ENCODE peak calls at places on chromosomes 7 and 10, in ten cellular contexts. One of them, this sample, is unnamed.

GRCh38 chr10:71848325-71849277 is 2.5 kb downstream of the PSAP start:
- DNase-seq in substantia nigra: no peak
- DNase-seq in pancreas: no peak
- DNase-seq in MCF 10A: no peak
- DNase-seq in hepatic stellate cell: no peak
- DNase-seq in amniotic stem cell: no peak
- DNase-seq in T-helper 2 cell treated with Interferon-gamma antibody and Interleukin-4, amounts not matched to agents 5 μg/mL and 100 μg/mL, for 36 hours: no peak
- DNase-seq in stimulated activated naive CD8-positive, alpha-beta T cell treated with anti-CD3 and anti-CD28 coated beads, Interleukin-15, amount 100 ng/mL, for 72 hours: no peak
- DNase-seq in bronchial epithelial cell: peak
- DNase-seq in ACHN: peak
- DNase-seq in this sample: no peak

GRCh38 chr7:101717986-101718746 is 89.1 kb upstream of the MYL10 start:
- DNase-seq in substantia nigra: no peak
- DNase-seq in pancreas: peak
- DNase-seq in MCF 10A: no peak
- DNase-seq in hepatic stellate cell: no peak
- DNase-seq in amniotic stem cell: peak
- DNase-seq in T-helper 2 cell treated with Interferon-gamma antibody and Interleukin-4, amounts not matched to agents 5 μg/mL and 100 μg/mL, for 36 hours: no peak
- DNase-seq in stimulated activated naive CD8-positive, alpha-beta T cell treated with anti-CD3 and anti-CD28 coated beads, Interleukin-15, amount 100 ng/mL, for 72 hours: no peak
- DNase-seq in bronchial epithelial cell: no peak
- DNase-seq in ACHN: no peak
- DNase-seq in this sample: peak

GRCh38 chr10:33616921-33617320 is 282.5 kb upstream of the NRP1 start:
- DNase-seq in substantia nigra: no peak
- DNase-seq in pancreas: no peak
- DNase-seq in MCF 10A: no peak
- DNase-seq in hepatic stellate cell: no peak
- DNase-seq in amniotic stem cell: no peak
- DNase-seq in T-helper 2 cell treated with Interferon-gamma antibody and Interleukin-4, amounts not matched to agents 5 μg/mL and 100 μg/mL, for 36 hours: no peak
- DNase-seq in stimulated activated naive CD8-positive, alpha-beta T cell treated with anti-CD3 and anti-CD28 coated beads, Interleukin-15, amount 100 ng/mL, for 72 hours: no peak
- DNase-seq in bronchial epithelial cell: no peak
- DNase-seq in ACHN: no peak
- DNase-seq in this sample: no peak

GRCh38 chr10:21368728-21369425 is 156.6 kb downstream of the SKIDA1 start:
- DNase-seq in substantia nigra: no peak
- DNase-seq in pancreas: no peak
- DNase-seq in MCF 10A: peak
- DNase-seq in hepatic stellate cell: no peak
- DNase-seq in amniotic stem cell: no peak
- DNase-seq in T-helper 2 cell treated with Interferon-gamma antibody and Interleukin-4, amounts not matched to agents 5 μg/mL and 100 μg/mL, for 36 hours: no peak
- DNase-seq in stimulated activated naive CD8-positive, alpha-beta T cell treated with anti-CD3 and anti-CD28 coated beads, Interleukin-15, amount 100 ng/mL, for 72 hours: no peak
- DNase-seq in bronchial epithelial cell: peak
- DNase-seq in ACHN: no peak
- DNase-seq in this sample: no peak

GRCh38 chr10:26311383-26311940 is 94.9 kb downstream of the GAD2 start:
- DNase-seq in substantia nigra: no peak
- DNase-seq in pancreas: no peak
- DNase-seq in MCF 10A: no peak
- DNase-seq in hepatic stellate cell: no peak
- DNase-seq in amniotic stem cell: no peak
- DNase-seq in T-helper 2 cell treated with Interferon-gamma antibody and Interleukin-4, amounts not matched to agents 5 μg/mL and 100 μg/mL, for 36 hours: no peak
- DNase-seq in stimulated activated naive CD8-positive, alpha-beta T cell treated with anti-CD3 and anti-CD28 coated beads, Interleukin-15, amount 100 ng/mL, for 72 hours: no peak
- DNase-seq in bronchial epithelial cell: no peak
- DNase-seq in ACHN: no peak
- DNase-seq in this sample: no peak

GRCh38 chr10:116241642-116242405 is 31.2 kb downstream of the GFRA1 start:
- DNase-seq in substantia nigra: no peak
- DNase-seq in pancreas: no peak
- DNase-seq in MCF 10A: no peak
- DNase-seq in hepatic stellate cell: no peak
- DNase-seq in amniotic stem cell: no peak
- DNase-seq in T-helper 2 cell treated with Interferon-gamma antibody and Interleukin-4, amounts not matched to agents 5 μg/mL and 100 μg/mL, for 36 hours: no peak
- DNase-seq in stimulated activated naive CD8-positive, alpha-beta T cell treated with anti-CD3 and anti-CD28 coated beads, Interleukin-15, amount 100 ng/mL, for 72 hours: no peak
- DNase-seq in bronchial epithelial cell: no peak
- DNase-seq in ACHN: no peak
- DNase-seq in this sample: no peak

GRCh38 chr7:45055016-45055415 is 33.8 kb downstream of the NACAD start:
- DNase-seq in substantia nigra: no peak
- DNase-seq in pancreas: no peak
- DNase-seq in MCF 10A: no peak
- DNase-seq in hepatic stellate cell: no peak
- DNase-seq in amniotic stem cell: no peak
- DNase-seq in T-helper 2 cell treated with Interferon-gamma antibody and Interleukin-4, amounts not matched to agents 5 μg/mL and 100 μg/mL, for 36 hours: no peak
- DNase-seq in stimulated activated naive CD8-positive, alpha-beta T cell treated with anti-CD3 and anti-CD28 coated beads, Interleukin-15, amount 100 ng/mL, for 72 hours: no peak
- DNase-seq in bronchial epithelial cell: no peak
- DNase-seq in ACHN: no peak
- DNase-seq in this sample: no peak

GRCh38 chr10:69965919-69966662 is 86.6 kb upstream of the MACROH2A2 start:
- DNase-seq in substantia nigra: no peak
- DNase-seq in pancreas: no peak
- DNase-seq in MCF 10A: no peak
- DNase-seq in hepatic stellate cell: no peak
- DNase-seq in amniotic stem cell: no peak
- DNase-seq in T-helper 2 cell treated with Interferon-gamma antibody and Interleukin-4, amounts not matched to agents 5 μg/mL and 100 μg/mL, for 36 hours: no peak
- DNase-seq in stimulated activated naive CD8-positive, alpha-beta T cell treated with anti-CD3 and anti-CD28 coated beads, Interleukin-15, amount 100 ng/mL, for 72 hours: no peak
- DNase-seq in bronchial epithelial cell: peak
- DNase-seq in ACHN: no peak
- DNase-seq in this sample: no peak

GRCh38 chr7:125592331-125592730 is 662.7 kb upstream of the POT1 start:
- DNase-seq in substantia nigra: no peak
- DNase-seq in pancreas: no peak
- DNase-seq in MCF 10A: no peak
- DNase-seq in hepatic stellate cell: no peak
- DNase-seq in amniotic stem cell: no peak
- DNase-seq in T-helper 2 cell treated with Interferon-gamma antibody and Interleukin-4, amounts not matched to agents 5 μg/mL and 100 μg/mL, for 36 hours: no peak
- DNase-seq in stimulated activated naive CD8-positive, alpha-beta T cell treated with anti-CD3 and anti-CD28 coated beads, Interleukin-15, amount 100 ng/mL, for 72 hours: no peak
- DNase-seq in bronchial epithelial cell: no peak
- DNase-seq in ACHN: no peak
- DNase-seq in this sample: no peak

GRCh38 chr10:124508070-124508667 is 46.5 kb downstream of the LHPP start:
- DNase-seq in substantia nigra: no peak
- DNase-seq in pancreas: no peak
- DNase-seq in MCF 10A: no peak
- DNase-seq in hepatic stellate cell: no peak
- DNase-seq in amniotic stem cell: no peak
- DNase-seq in T-helper 2 cell treated with Interferon-gamma antibody and Interleukin-4, amounts not matched to agents 5 μg/mL and 100 μg/mL, for 36 hours: no peak
- DNase-seq in stimulated activated naive CD8-positive, alpha-beta T cell treated with anti-CD3 and anti-CD28 coated beads, Interleukin-15, amount 100 ng/mL, for 72 hours: no peak
- DNase-seq in bronchial epithelial cell: no peak
- DNase-seq in ACHN: no peak
- DNase-seq in this sample: no peak

GRCh38 chr10:43202224-43202656 is 64.0 kb downstream of the CSGALNACT2 start:
- DNase-seq in substantia nigra: no peak
- DNase-seq in pancreas: no peak
- DNase-seq in MCF 10A: no peak
- DNase-seq in hepatic stellate cell: peak
- DNase-seq in amniotic stem cell: no peak
- DNase-seq in T-helper 2 cell treated with Interferon-gamma antibody and Interleukin-4, amounts not matched to agents 5 μg/mL and 100 μg/mL, for 36 hours: peak
- DNase-seq in stimulated activated naive CD8-positive, alpha-beta T cell treated with anti-CD3 and anti-CD28 coated beads, Interleukin-15, amount 100 ng/mL, for 72 hours: peak
- DNase-seq in bronchial epithelial cell: peak
- DNase-seq in ACHN: peak
- DNase-seq in this sample: peak

GRCh38 chr7:24049296-24049695 is 234.7 kb upstream of the NPY start:
- DNase-seq in substantia nigra: no peak
- DNase-seq in pancreas: no peak
- DNase-seq in MCF 10A: no peak
- DNase-seq in hepatic stellate cell: no peak
- DNase-seq in amniotic stem cell: no peak
- DNase-seq in T-helper 2 cell treated with Interferon-gamma antibody and Interleukin-4, amounts not matched to agents 5 μg/mL and 100 μg/mL, for 36 hours: no peak
- DNase-seq in stimulated activated naive CD8-positive, alpha-beta T cell treated with anti-CD3 and anti-CD28 coated beads, Interleukin-15, amount 100 ng/mL, for 72 hours: no peak
- DNase-seq in bronchial epithelial cell: peak
- DNase-seq in ACHN: no peak
- DNase-seq in this sample: no peak

GRCh38 chr7:4744391-4745264 is 30.8 kb upstream of the AP5Z1 start:
- DNase-seq in substantia nigra: peak
- DNase-seq in pancreas: peak
- DNase-seq in MCF 10A: peak
- DNase-seq in hepatic stellate cell: peak
- DNase-seq in amniotic stem cell: peak
- DNase-seq in T-helper 2 cell treated with Interferon-gamma antibody and Interleukin-4, amounts not matched to agents 5 μg/mL and 100 μg/mL, for 36 hours: peak
- DNase-seq in stimulated activated naive CD8-positive, alpha-beta T cell treated with anti-CD3 and anti-CD28 coated beads, Interleukin-15, amount 100 ng/mL, for 72 hours: peak
- DNase-seq in bronchial epithelial cell: peak
- DNase-seq in ACHN: peak
- DNase-seq in this sample: peak

GRCh38 chr7:1668486-1668931 is 1.6 kb upstream of the ELFN1 start:
- DNase-seq in substantia nigra: no peak
- DNase-seq in pancreas: peak
- DNase-seq in MCF 10A: no peak
- DNase-seq in hepatic stellate cell: no peak
- DNase-seq in amniotic stem cell: no peak
- DNase-seq in T-helper 2 cell treated with Interferon-gamma antibody and Interleukin-4, amounts not matched to agents 5 μg/mL and 100 μg/mL, for 36 hours: no peak
- DNase-seq in stimulated activated naive CD8-positive, alpha-beta T cell treated with anti-CD3 and anti-CD28 coated beads, Interleukin-15, amount 100 ng/mL, for 72 hours: peak
- DNase-seq in bronchial epithelial cell: no peak
- DNase-seq in ACHN: no peak
- DNase-seq in this sample: peak

GRCh38 chr7:140604076-140604475 is 36.5 kb downstream of the DENND2A start:
- DNase-seq in substantia nigra: no peak
- DNase-seq in pancreas: no peak
- DNase-seq in MCF 10A: no peak
- DNase-seq in hepatic stellate cell: no peak
- DNase-seq in amniotic stem cell: no peak
- DNase-seq in T-helper 2 cell treated with Interferon-gamma antibody and Interleukin-4, amounts not matched to agents 5 μg/mL and 100 μg/mL, for 36 hours: no peak
- DNase-seq in stimulated activated naive CD8-positive, alpha-beta T cell treated with anti-CD3 and anti-CD28 coated beads, Interleukin-15, amount 100 ng/mL, for 72 hours: no peak
- DNase-seq in bronchial epithelial cell: no peak
- DNase-seq in ACHN: no peak
- DNase-seq in this sample: no peak

GRCh38 chr10:5620223-5620721 is 46.1 kb downstream of the ASB13 start:
- DNase-seq in substantia nigra: no peak
- DNase-seq in pancreas: no peak
- DNase-seq in MCF 10A: no peak
- DNase-seq in hepatic stellate cell: no peak
- DNase-seq in amniotic stem cell: no peak
- DNase-seq in T-helper 2 cell treated with Interferon-gamma antibody and Interleukin-4, amounts not matched to agents 5 μg/mL and 100 μg/mL, for 36 hours: no peak
- DNase-seq in stimulated activated naive CD8-positive, alpha-beta T cell treated with anti-CD3 and anti-CD28 coated beads, Interleukin-15, amount 100 ng/mL, for 72 hours: no peak
- DNase-seq in bronchial epithelial cell: no peak
- DNase-seq in ACHN: no peak
- DNase-seq in this sample: no peak

GRCh38 chr10:117719558-117719957 is 177.0 kb downstream of the EMX2 start:
- DNase-seq in substantia nigra: no peak
- DNase-seq in pancreas: no peak
- DNase-seq in MCF 10A: no peak
- DNase-seq in hepatic stellate cell: no peak
- DNase-seq in amniotic stem cell: no peak
- DNase-seq in T-helper 2 cell treated with Interferon-gamma antibody and Interleukin-4, amounts not matched to agents 5 μg/mL and 100 μg/mL, for 36 hours: no peak
- DNase-seq in stimulated activated naive CD8-positive, alpha-beta T cell treated with anti-CD3 and anti-CD28 coated beads, Interleukin-15, amount 100 ng/mL, for 72 hours: no peak
- DNase-seq in bronchial epithelial cell: no peak
- DNase-seq in ACHN: no peak
- DNase-seq in this sample: no peak

GRCh38 chr7:157404002-157404401 is 67.2 kb downstream of the DNAJB6 start:
- DNase-seq in substantia nigra: no peak
- DNase-seq in pancreas: no peak
- DNase-seq in MCF 10A: no peak
- DNase-seq in hepatic stellate cell: no peak
- DNase-seq in amniotic stem cell: no peak
- DNase-seq in T-helper 2 cell treated with Interferon-gamma antibody and Interleukin-4, amounts not matched to agents 5 μg/mL and 100 μg/mL, for 36 hours: no peak
- DNase-seq in stimulated activated naive CD8-positive, alpha-beta T cell treated with anti-CD3 and anti-CD28 coated beads, Interleukin-15, amount 100 ng/mL, for 72 hours: no peak
- DNase-seq in bronchial epithelial cell: no peak
- DNase-seq in ACHN: no peak
- DNase-seq in this sample: peak

GRCh38 chr10:71998119-71998839 is 34.1 kb downstream of the CHST3 start:
- DNase-seq in substantia nigra: peak
- DNase-seq in pancreas: no peak
- DNase-seq in MCF 10A: peak
- DNase-seq in hepatic stellate cell: no peak
- DNase-seq in amniotic stem cell: no peak
- DNase-seq in T-helper 2 cell treated with Interferon-gamma antibody and Interleukin-4, amounts not matched to agents 5 μg/mL and 100 μg/mL, for 36 hours: no peak
- DNase-seq in stimulated activated naive CD8-positive, alpha-beta T cell treated with anti-CD3 and anti-CD28 coated beads, Interleukin-15, amount 100 ng/mL, for 72 hours: no peak
- DNase-seq in bronchial epithelial cell: no peak
- DNase-seq in ACHN: peak
- DNase-seq in this sample: no peak

GRCh38 chr7:17903337-17903736 is 37.0 kb downstream of the SNX13 start:
- DNase-seq in substantia nigra: no peak
- DNase-seq in pancreas: no peak
- DNase-seq in MCF 10A: peak
- DNase-seq in hepatic stellate cell: no peak
- DNase-seq in amniotic stem cell: no peak
- DNase-seq in T-helper 2 cell treated with Interferon-gamma antibody and Interleukin-4, amounts not matched to agents 5 μg/mL and 100 μg/mL, for 36 hours: no peak
- DNase-seq in stimulated activated naive CD8-positive, alpha-beta T cell treated with anti-CD3 and anti-CD28 coated beads, Interleukin-15, amount 100 ng/mL, for 72 hours: no peak
- DNase-seq in bronchial epithelial cell: peak
- DNase-seq in ACHN: no peak
- DNase-seq in this sample: no peak

GRCh38 chr7:143250199-143250598 is 13.0 kb upstream of the GSTK1 start:
- DNase-seq in substantia nigra: no peak
- DNase-seq in pancreas: no peak
- DNase-seq in MCF 10A: no peak
- DNase-seq in hepatic stellate cell: no peak
- DNase-seq in amniotic stem cell: no peak
- DNase-seq in T-helper 2 cell treated with Interferon-gamma antibody and Interleukin-4, amounts not matched to agents 5 μg/mL and 100 μg/mL, for 36 hours: no peak
- DNase-seq in stimulated activated naive CD8-positive, alpha-beta T cell treated with anti-CD3 and anti-CD28 coated beads, Interleukin-15, amount 100 ng/mL, for 72 hours: no peak
- DNase-seq in bronchial epithelial cell: no peak
- DNase-seq in ACHN: no peak
- DNase-seq in this sample: no peak

GRCh38 chr7:5494683-5495561 is 71.3 kb upstream of the TNRC18 start:
- DNase-seq in substantia nigra: peak
- DNase-seq in pancreas: peak
- DNase-seq in MCF 10A: peak
- DNase-seq in hepatic stellate cell: peak
- DNase-seq in amniotic stem cell: peak
- DNase-seq in T-helper 2 cell treated with Interferon-gamma antibody and Interleukin-4, amounts not matched to agents 5 μg/mL and 100 μg/mL, for 36 hours: peak
- DNase-seq in stimulated activated naive CD8-positive, alpha-beta T cell treated with anti-CD3 and anti-CD28 coated beads, Interleukin-15, amount 100 ng/mL, for 72 hours: peak
- DNase-seq in bronchial epithelial cell: peak
- DNase-seq in ACHN: peak
- DNase-seq in this sample: peak

This sample was measured in left lung.